ENCODE peak calls at places on chromosomes 5 and 9, in five cellular contexts. One of them, this sample, is unnamed.

GRCh38 chr9:116070256-116070914 is 83.2 kb upstream of the PAPPA start:
- DNase-seq in fibroblast of mammary gland: peak
- DNase-seq in stimulated activated CD4-positive, alpha-beta T cell treated with anti-CD3 and anti-CD28 coated beads, Interleukin-1b, Interleukin-23, amount 100 ng/mL, for 24 hours: no peak
- DNase-seq in breast epithelium: no peak
- DNase-seq in kidney: no peak
- DNase-seq in this sample: no peak

GRCh38 chr9:129247285-129248153 is 69.5 kb upstream of the IER5L start:
- DNase-seq in breast epithelium: no peak
- DNase-seq in fibroblast of mammary gland: no peak
- DNase-seq in stimulated activated CD4-positive, alpha-beta T cell treated with anti-CD3 and anti-CD28 coated beads, Interleukin-1b, Interleukin-23, amount 100 ng/mL, for 24 hours: no peak
- DNase-seq in kidney: peak
- DNase-seq in this sample: no peak

GRCh38 chr5:55441954-55442353 is 92.8 kb downstream of the PLPP1 start:
- DNase-seq in fibroblast of mammary gland: no peak
- DNase-seq in stimulated activated CD4-positive, alpha-beta T cell treated with anti-CD3 and anti-CD28 coated beads, Interleukin-1b, Interleukin-23, amount 100 ng/mL, for 24 hours: no peak
- DNase-seq in kidney: no peak
- DNase-seq in breast epithelium: no peak
- DNase-seq in this sample: peak

GRCh38 chr5:73303139-73304079 is 130.4 kb downstream of the TMEM174 start:
- DNase-seq in fibroblast of mammary gland: no peak
- DNase-seq in kidney: peak
- DNase-seq in breast epithelium: no peak
- DNase-seq in stimulated activated CD4-positive, alpha-beta T cell treated with anti-CD3 and anti-CD28 coated beads, Interleukin-1b, Interleukin-23, amount 100 ng/mL, for 24 hours: no peak
- DNase-seq in this sample: no peak

GRCh38 chr5:76626738-76627137 is 3.5 kb upstream of the F2RL2 start:
- DNase-seq in stimulated activated CD4-positive, alpha-beta T cell treated with anti-CD3 and anti-CD28 coated beads, Interleukin-1b, Interleukin-23, amount 100 ng/mL, for 24 hours: no peak
- DNase-seq in kidney: no peak
- DNase-seq in breast epithelium: no peak
- DNase-seq in fibroblast of mammary gland: no peak
- DNase-seq in this sample: no peak

GRCh38 chr9:131324736-131325679 is 35.5 kb downstream of the PLPP7 start:
- DNase-seq in kidney: peak
- DNase-seq in fibroblast of mammary gland: no peak
- DNase-seq in breast epithelium: no peak
- DNase-seq in stimulated activated CD4-positive, alpha-beta T cell treated with anti-CD3 and anti-CD28 coated beads, Interleukin-1b, Interleukin-23, amount 100 ng/mL, for 24 hours: no peak
- DNase-seq in this sample: no peak

GRCh38 chr5:14870347-14871083 is 1.1 kb downstream of the ANKH start:
- DNase-seq in kidney: peak
- DNase-seq in stimulated activated CD4-positive, alpha-beta T cell treated with anti-CD3 and anti-CD28 coated beads, Interleukin-1b, Interleukin-23, amount 100 ng/mL, for 24 hours: peak
- DNase-seq in breast epithelium: peak
- DNase-seq in fibroblast of mammary gland: no peak
- DNase-seq in this sample: no peak

GRCh38 chr5:72556351-72557146 is 49.3 kb upstream of the ZNF366 start:
- DNase-seq in kidney: peak
- DNase-seq in fibroblast of mammary gland: peak
- DNase-seq in breast epithelium: no peak
- DNase-seq in stimulated activated CD4-positive, alpha-beta T cell treated with anti-CD3 and anti-CD28 coated beads, Interleukin-1b, Interleukin-23, amount 100 ng/mL, for 24 hours: peak
- DNase-seq in this sample: peak

GRCh38 chr5:132086277-132086794 is 12.7 kb downstream of the CSF2 start:
- DNase-seq in stimulated activated CD4-positive, alpha-beta T cell treated with anti-CD3 and anti-CD28 coated beads, Interleukin-1b, Interleukin-23, amount 100 ng/mL, for 24 hours: no peak
- DNase-seq in fibroblast of mammary gland: peak
- DNase-seq in kidney: no peak
- DNase-seq in breast epithelium: no peak
- DNase-seq in this sample: peak

GRCh38 chr9:114373960-114374730 is 13.6 kb downstream of the AKNA start:
- DNase-seq in breast epithelium: no peak
- DNase-seq in fibroblast of mammary gland: no peak
- DNase-seq in stimulated activated CD4-positive, alpha-beta T cell treated with anti-CD3 and anti-CD28 coated beads, Interleukin-1b, Interleukin-23, amount 100 ng/mL, for 24 hours: no peak
- DNase-seq in kidney: peak
- DNase-seq in this sample: no peak

GRCh38 chr9:81604306-81605153 is 84.8 kb downstream of the TLE1 start:
- DNase-seq in kidney: no peak
- DNase-seq in breast epithelium: no peak
- DNase-seq in stimulated activated CD4-positive, alpha-beta T cell treated with anti-CD3 and anti-CD28 coated beads, Interleukin-1b, Interleukin-23, amount 100 ng/mL, for 24 hours: no peak
- DNase-seq in fibroblast of mammary gland: peak
- DNase-seq in this sample: no peak

GRCh38 chr5:129973716-129974426 is 69.6 kb downstream of the CHSY3 start:
- DNase-seq in stimulated activated CD4-positive, alpha-beta T cell treated with anti-CD3 and anti-CD28 coated beads, Interleukin-1b, Interleukin-23, amount 100 ng/mL, for 24 hours: no peak
- DNase-seq in fibroblast of mammary gland: peak
- DNase-seq in kidney: no peak
- DNase-seq in breast epithelium: no peak
- DNase-seq in this sample: peak

GRCh38 chr5:127399068-127399467 is 108.5 kb downstream of the MEGF10 start:
- DNase-seq in stimulated activated CD4-positive, alpha-beta T cell treated with anti-CD3 and anti-CD28 coated beads, Interleukin-1b, Interleukin-23, amount 100 ng/mL, for 24 hours: no peak
- DNase-seq in fibroblast of mammary gland: no peak
- DNase-seq in breast epithelium: no peak
- DNase-seq in kidney: no peak
- DNase-seq in this sample: no peak

This sample was measured in bronchial epithelial cell.